ENCODE peak calls at places on chromosomes 2 and 18, in six cellular contexts. One of them, this sample, is unnamed.

GRCh38 chr2:197179744-197180498 is 130.7 kb downstream of the ANKRD44 start:
- DNase-seq in astrocyte: peak
- DNase-seq in psoas muscle: peak
- DNase-seq in choroid plexus epithelial cell: peak
- DNase-seq in hepatocyte: no peak
- DNase-seq in bronchial epithelial cell: no peak
- DNase-seq in this sample: no peak

GRCh38 chr2:137928547-137929503 is 35.4 kb upstream of the HNMT start:
- DNase-seq in hepatocyte: no peak
- DNase-seq in choroid plexus epithelial cell: peak
- DNase-seq in bronchial epithelial cell: peak
- DNase-seq in astrocyte: peak
- DNase-seq in psoas muscle: no peak
- DNase-seq in this sample: no peak

GRCh38 chr2:26685943-26686839 is 6.3 kb upstream of the KCNK3 start:
- DNase-seq in astrocyte: no peak
- DNase-seq in hepatocyte: peak
- DNase-seq in psoas muscle: no peak
- DNase-seq in bronchial epithelial cell: no peak
- DNase-seq in choroid plexus epithelial cell: no peak
- DNase-seq in this sample: no peak

GRCh38 chr2:25251032-25251460 is 82.7 kb upstream of the POMC start:
- DNase-seq in choroid plexus epithelial cell: no peak
- DNase-seq in psoas muscle: no peak
- DNase-seq in astrocyte: peak
- DNase-seq in bronchial epithelial cell: peak
- DNase-seq in hepatocyte: peak
- DNase-seq in this sample: no peak

GRCh38 chr2:187547353-187547979 is 6.8 kb downstream of the TFPI start:
- DNase-seq in choroid plexus epithelial cell: peak
- DNase-seq in hepatocyte: peak
- DNase-seq in psoas muscle: peak
- DNase-seq in astrocyte: peak
- DNase-seq in bronchial epithelial cell: peak
- DNase-seq in this sample: peak

GRCh38 chr18:59085797-59086196 is 53.9 kb upstream of the SEC11C start:
- DNase-seq in hepatocyte: peak
- DNase-seq in bronchial epithelial cell: peak
- DNase-seq in choroid plexus epithelial cell: no peak
- DNase-seq in astrocyte: peak
- DNase-seq in psoas muscle: no peak
- DNase-seq in this sample: no peak

GRCh38 chr18:45325791-45326190 is 289.5 kb upstream of the SLC14A2 start:
- DNase-seq in bronchial epithelial cell: no peak
- DNase-seq in hepatocyte: no peak
- DNase-seq in choroid plexus epithelial cell: no peak
- DNase-seq in astrocyte: no peak
- DNase-seq in psoas muscle: no peak
- DNase-seq in this sample: no peak

GRCh38 chr2:138919336-138919735 is 139.1 kb upstream of the NXPH2 start:
- DNase-seq in bronchial epithelial cell: no peak
- DNase-seq in choroid plexus epithelial cell: peak
- DNase-seq in hepatocyte: no peak
- DNase-seq in psoas muscle: no peak
- DNase-seq in astrocyte: no peak
- DNase-seq in this sample: no peak

GRCh38 chr2:71892132-71892730 is 255.4 kb downstream of the CYP26B1 start:
- DNase-seq in bronchial epithelial cell: no peak
- DNase-seq in psoas muscle: no peak
- DNase-seq in astrocyte: no peak
- DNase-seq in choroid plexus epithelial cell: no peak
- DNase-seq in hepatocyte: no peak
- DNase-seq in this sample: no peak

GRCh38 chr2:8315766-8316165 is 366.1 kb upstream of the ID2 start:
- DNase-seq in choroid plexus epithelial cell: no peak
- DNase-seq in psoas muscle: no peak
- DNase-seq in bronchial epithelial cell: peak
- DNase-seq in astrocyte: peak
- DNase-seq in hepatocyte: peak
- DNase-seq in this sample: no peak

GRCh38 chr2:218383892-218384519 is 1.9 kb downstream of the SLC11A1 start:
- DNase-seq in hepatocyte: peak
- DNase-seq in bronchial epithelial cell: peak
- DNase-seq in choroid plexus epithelial cell: no peak
- DNase-seq in psoas muscle: no peak
- DNase-seq in astrocyte: no peak
- DNase-seq in this sample: no peak

GRCh38 chr2:28544915-28545589 is 49.2 kb downstream of the PLB1 start:
- DNase-seq in hepatocyte: peak
- DNase-seq in psoas muscle: no peak
- DNase-seq in choroid plexus epithelial cell: no peak
- DNase-seq in bronchial epithelial cell: peak
- DNase-seq in astrocyte: no peak
- DNase-seq in this sample: no peak

GRCh38 chr2:177352441-177353070 is 40.0 kb upstream of the AGPS start:
- DNase-seq in choroid plexus epithelial cell: no peak
- DNase-seq in bronchial epithelial cell: peak
- DNase-seq in astrocyte: no peak
- DNase-seq in psoas muscle: no peak
- DNase-seq in hepatocyte: no peak
- DNase-seq in this sample: no peak

GRCh38 chr18:54031243-54031642 is 193.2 kb downstream of the MBD2 start:
- DNase-seq in choroid plexus epithelial cell: no peak
- DNase-seq in bronchial epithelial cell: peak
- DNase-seq in astrocyte: no peak
- DNase-seq in hepatocyte: no peak
- DNase-seq in psoas muscle: no peak
- DNase-seq in this sample: no peak

GRCh38 chr2:223262946-223263345 is 211.0 kb downstream of the KCNE4 start:
- DNase-seq in bronchial epithelial cell: peak
- DNase-seq in choroid plexus epithelial cell: peak
- DNase-seq in hepatocyte: peak
- DNase-seq in astrocyte: peak
- DNase-seq in psoas muscle: no peak
- DNase-seq in this sample: no peak

GRCh38 chr2:157929871-157930667 is 53.9 kb upstream of the ACVR1 start:
- DNase-seq in bronchial epithelial cell: no peak
- DNase-seq in psoas muscle: no peak
- DNase-seq in choroid plexus epithelial cell: no peak
- DNase-seq in astrocyte: no peak
- DNase-seq in hepatocyte: no peak
- DNase-seq in this sample: no peak

GRCh38 chr2:20525041-20526035 is 78.5 kb downstream of the RHOB start:
- DNase-seq in astrocyte: peak
- DNase-seq in bronchial epithelial cell: peak
- DNase-seq in choroid plexus epithelial cell: peak
- DNase-seq in hepatocyte: peak
- DNase-seq in psoas muscle: peak
- DNase-seq in this sample: peak

GRCh38 chr2:134593500-134593899 is 125.3 kb downstream of the TMEM163 start:
- DNase-seq in astrocyte: no peak
- DNase-seq in choroid plexus epithelial cell: no peak
- DNase-seq in hepatocyte: no peak
- DNase-seq in psoas muscle: no peak
- DNase-seq in bronchial epithelial cell: no peak
- DNase-seq in this sample: no peak
- H3K4me3 ChIP-seq in astrocyte: no peak
- H3K4me3 ChIP-seq in choroid plexus epithelial cell: no peak
- H3K4me3 ChIP-seq in hepatocyte: no peak
- H3K4me3 ChIP-seq in psoas muscle: no peak
- H3K4me3 ChIP-seq in bronchial epithelial cell: no peak
- H3K4me3 ChIP-seq in this sample: no peak

GRCh38 chr2:190881480-190882326 is 1.1 kb downstream of the GLS start:
- DNase-seq in choroid plexus epithelial cell: peak
- DNase-seq in psoas muscle: peak
- DNase-seq in bronchial epithelial cell: peak
- DNase-seq in hepatocyte: peak
- DNase-seq in astrocyte: peak
- DNase-seq in this sample: peak

GRCh38 chr2:190881074-190881479 is 456 bp downstream of the GLS start:
- DNase-seq in astrocyte: no peak
- DNase-seq in hepatocyte: no peak
- DNase-seq in choroid plexus epithelial cell: no peak
- DNase-seq in psoas muscle: no peak
- DNase-seq in bronchial epithelial cell: no peak
- DNase-seq in this sample: no peak

GRCh38 chr2:190880374-190881073 is at the start of gene GLS:
- DNase-seq in choroid plexus epithelial cell: peak
- DNase-seq in bronchial epithelial cell: peak
- DNase-seq in hepatocyte: peak
- DNase-seq in psoas muscle: peak
- DNase-seq in astrocyte: peak
- DNase-seq in this sample: peak

GRCh38 chr2:190882327-190882766 is 1.7 kb downstream of the GLS start:
- DNase-seq in bronchial epithelial cell: no peak
- DNase-seq in astrocyte: no peak
- DNase-seq in hepatocyte: no peak
- DNase-seq in psoas muscle: no peak
- DNase-seq in choroid plexus epithelial cell: no peak
- DNase-seq in this sample: no peak

DNA sequence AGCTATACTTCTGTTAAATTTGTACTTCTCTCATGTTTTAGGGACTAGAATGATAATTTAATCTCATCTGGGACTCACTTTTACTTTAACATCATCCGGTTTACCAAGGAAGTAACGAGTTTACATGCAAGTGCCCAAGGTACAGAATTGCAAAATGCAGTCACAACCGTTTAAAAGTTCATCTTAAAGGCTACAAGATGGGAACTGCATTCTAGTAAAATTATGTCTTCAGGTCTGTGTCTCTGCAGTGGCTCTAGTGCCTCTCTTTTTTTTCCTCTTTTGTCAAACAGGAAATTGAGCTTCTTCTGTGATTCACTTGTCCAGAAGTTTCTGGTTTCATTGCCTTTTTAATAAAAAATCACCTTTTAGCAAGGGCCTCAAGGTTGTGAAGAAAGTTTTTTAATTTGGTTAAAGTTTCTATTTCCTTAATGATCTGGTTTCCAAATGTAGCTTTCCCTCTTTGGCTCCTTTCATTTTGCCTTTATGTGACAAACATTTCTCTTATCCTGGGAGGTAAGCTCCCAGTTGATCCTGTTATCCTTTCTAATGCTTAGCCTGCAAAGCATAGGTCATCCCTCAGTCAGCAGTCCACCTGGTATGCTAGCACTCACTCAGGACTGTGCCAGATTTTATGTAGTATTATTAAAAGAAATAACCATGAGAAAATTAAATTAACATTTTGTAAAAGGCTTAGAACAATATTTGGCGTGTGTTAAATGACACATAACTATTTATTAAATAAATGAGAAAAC is 2.4 kb downstream of the GLS start:
- DNase-seq in bronchial epithelial cell: peak
- DNase-seq in hepatocyte: no peak
- DNase-seq in psoas muscle: no peak
- DNase-seq in choroid plexus epithelial cell: no peak
- DNase-seq in astrocyte: no peak
- DNase-seq in this sample: no peak
- H3K4me3 ChIP-seq in bronchial epithelial cell: peak
- H3K4me3 ChIP-seq in hepatocyte: peak
- H3K4me3 ChIP-seq in psoas muscle: peak
- H3K4me3 ChIP-seq in choroid plexus epithelial cell: peak
- H3K4me3 ChIP-seq in astrocyte: peak
- H3K4me3 ChIP-seq in this sample: peak

DNA sequence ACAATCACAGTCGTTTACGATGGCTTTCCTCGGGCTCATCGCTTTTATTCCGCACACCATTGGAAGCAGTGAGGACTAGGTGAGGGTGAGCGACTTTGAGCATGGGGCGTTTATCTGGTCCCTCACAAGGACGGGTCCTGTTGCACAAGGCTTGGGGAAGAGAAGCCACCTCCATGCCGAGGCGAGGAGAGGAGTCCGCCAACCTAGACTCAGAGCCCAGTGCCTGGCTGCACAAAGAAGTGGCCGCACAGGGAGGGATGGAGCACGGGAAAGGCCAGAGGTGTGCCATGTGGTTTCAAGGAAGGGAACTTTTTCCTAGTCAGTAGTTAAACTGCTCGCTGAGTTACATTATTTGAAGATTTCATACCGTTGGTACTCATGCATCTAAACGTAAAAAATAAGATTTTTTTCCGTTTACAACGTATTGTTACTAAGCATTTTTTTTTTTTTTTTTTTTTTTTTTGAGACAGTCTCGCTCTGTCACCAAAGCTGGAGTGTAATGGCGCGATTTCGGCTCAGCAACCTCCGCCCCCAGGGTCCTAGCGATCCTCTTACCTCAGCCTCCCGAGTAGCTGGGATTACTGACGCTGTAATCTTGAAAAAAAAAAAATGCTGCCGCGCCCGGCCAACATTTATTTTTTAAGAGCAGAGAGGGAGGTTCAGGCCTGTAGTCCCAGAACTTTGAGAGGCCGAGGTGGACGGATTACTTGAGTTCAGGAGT is 868 bp upstream of the CYP27C1 start:
- DNase-seq in astrocyte: peak
- DNase-seq in psoas muscle: no peak
- DNase-seq in choroid plexus epithelial cell: peak
- DNase-seq in bronchial epithelial cell: no peak
- DNase-seq in hepatocyte: peak
- DNase-seq in this sample: no peak
- H3K4me3 ChIP-seq in astrocyte: peak
- H3K4me3 ChIP-seq in psoas muscle: peak
- H3K4me3 ChIP-seq in choroid plexus epithelial cell: peak
- H3K4me3 ChIP-seq in bronchial epithelial cell: no peak
- H3K4me3 ChIP-seq in hepatocyte: peak
- H3K4me3 ChIP-seq in this sample: no peak

DNA sequence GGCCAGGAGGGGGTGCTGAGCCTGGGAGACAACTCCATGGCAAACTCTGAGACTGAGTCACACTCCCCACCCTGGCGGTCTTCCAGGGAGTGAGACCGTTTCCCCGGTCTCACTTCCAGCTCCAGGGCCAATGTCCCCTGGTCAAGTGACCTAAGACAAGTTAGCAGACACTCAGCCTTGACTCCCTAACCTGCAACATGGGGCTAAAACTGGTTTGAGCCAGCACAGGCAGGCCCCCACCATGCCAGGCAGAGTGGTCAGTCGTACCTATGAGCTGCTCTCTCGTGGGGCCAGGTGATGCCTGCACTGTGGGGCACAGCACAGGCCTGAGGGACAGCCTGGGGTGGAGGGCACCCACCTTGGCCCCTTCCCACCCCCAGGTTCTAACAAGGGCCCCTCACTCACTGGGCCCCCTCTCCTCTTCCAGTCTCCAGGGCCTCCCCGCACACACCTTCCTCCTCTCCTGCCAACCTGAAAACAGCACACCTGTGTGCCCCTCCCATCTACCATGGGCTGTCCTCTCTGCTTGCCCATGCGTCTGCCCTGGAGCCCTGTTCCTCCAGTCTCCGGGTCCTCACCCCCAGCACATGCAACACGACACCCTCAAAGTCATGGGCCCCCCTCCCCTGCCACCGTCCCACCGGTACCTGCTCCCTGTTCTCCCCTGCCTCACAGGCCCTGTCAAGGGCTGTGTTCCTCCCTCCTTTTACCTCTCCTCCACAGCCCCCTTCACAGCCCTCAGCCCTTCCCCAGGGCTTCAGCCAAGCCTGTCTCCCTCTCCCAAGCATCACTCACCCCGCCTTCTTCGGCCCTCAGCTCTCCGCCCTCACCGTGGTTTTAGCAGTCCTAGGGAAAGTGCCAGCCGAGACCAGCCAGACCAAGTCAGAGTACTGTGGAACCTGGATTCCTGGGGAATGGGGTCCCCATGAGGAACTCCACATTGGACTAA is 1.6 kb downstream of the GPR17 start:
- DNase-seq in hepatocyte: no peak
- DNase-seq in bronchial epithelial cell: no peak
- DNase-seq in psoas muscle: peak
- DNase-seq in astrocyte: no peak
- DNase-seq in choroid plexus epithelial cell: no peak
- DNase-seq in this sample: no peak
- H3K4me3 ChIP-seq in hepatocyte: no peak
- H3K4me3 ChIP-seq in bronchial epithelial cell: no peak
- H3K4me3 ChIP-seq in psoas muscle: no peak
- H3K4me3 ChIP-seq in astrocyte: no peak
- H3K4me3 ChIP-seq in choroid plexus epithelial cell: no peak
- H3K4me3 ChIP-seq in this sample: no peak

This sample was measured in thoracic aorta.